ENCODE peak calls at places on chromosome 21, in four cellular contexts. W is activated naive CD8-positive, alpha-beta T cell treated with anti-CD3 and anti-CD28 coated beads, Interleukin-2, amount 50 U/mL, for 24 hours; P is activated CD8-positive, alpha-beta T cell treated with anti-CD3 and anti-CD28 coated beads, Interleukin-2, amount 10 ng/mL, durations not matched to agents 7 days and 5 days; N is Panc1. J is an unnamed sample.

GRCh38 chr21:44375281-44375651 is 21.8 kb downstream of the TRPM2 start:
- ATAC-seq in W (no peak), P (no peak), N (no peak), J (no peak)

GRCh38 chr21:45410151-45410864 is 5.3 kb downstream of the COL18A1 start:
- ATAC-seq in W (no peak), P (no peak), N (no peak), J (no peak)

GRCh38 chr21:46294647-46295176 is 8.6 kb downstream of the YBEY start:
- ATAC-seq in W (no peak), P (peak), N (peak), J (no peak)

GRCh38 chr21:39525129-39525528 is 73.4 kb downstream of the SH3BGR start:
- ATAC-seq in W (no peak), P (no peak), N (no peak), J (no peak)

GRCh38 chr21:41610042-41610839 is 102.3 kb upstream of the TMPRSS2 start:
- ATAC-seq in W (no peak), P (peak), N (no peak), J (no peak)

GRCh38 chr21:36860736-36861594 is 105.5 kb downstream of the HLCS start:
- ATAC-seq in W (no peak), P (no peak), N (peak), J (no peak)

GRCh38 chr21:42668620-42669019 is 15.2 kb downstream of the PDE9A start:
- ATAC-seq in W (no peak), P (no peak), N (no peak), J (no peak)

GRCh38 chr21:27406297-27407009 is 439.6 kb upstream of the ADAMTS5 start:
- ATAC-seq in W (no peak), P (no peak), N (no peak), J (no peak)

GRCh38 chr21:14916676-14917141 is 148.1 kb downstream of the NRIP1 start:
- ATAC-seq in W (no peak), P (no peak), N (no peak), J (no peak)

GRCh38 chr21:25283720-25284119 is 323.6 kb downstream of the MRPL39 start:
- ATAC-seq in W (no peak), P (no peak), N (no peak), J (no peak)

GRCh38 chr21:42655797-42656770 is 2.7 kb downstream of the PDE9A start:
- ATAC-seq in W (no peak), P (no peak), N (no peak), J (no peak)

GRCh38 chr21:46585191-46585953 is 19.5 kb downstream of the S100B start:
- ATAC-seq in W (no peak), P (no peak), N (no peak), J (no peak)

GRCh38 chr21:14418920-14419319 is 36.0 kb upstream of the HSPA13 start:
- ATAC-seq in W (no peak), P (no peak), N (no peak), J (no peak)

GRCh38 chr21:45532826-45533730 is 9.2 kb downstream of the SLC19A1 start:
- ATAC-seq in W (no peak), P (peak), N (no peak), J (no peak)

GRCh38 chr21:46163375-46163774 is 8.0 kb upstream of the FTCD start:
- ATAC-seq in W (no peak), P (no peak), N (no peak), J (no peak)

GRCh38 chr21:14687277-14687642 is 141.1 kb upstream of the SAMSN1 start:
- ATAC-seq in W (peak), P (peak), N (no peak), J (peak)

GRCh38 chr21:45266518-45267389 is 20.9 kb downstream of the POFUT2 start:
- ATAC-seq in W (peak), P (peak), N (no peak), J (no peak)

J was measured in gastroesophageal sphincter.